ENCODE peak calls at places on chromosome 9, in five cellular contexts. One of them, this sample, is unnamed.

GRCh38 chr9:96040591-96041461 is 165.3 kb downstream of the ERCC6L2 start:
- DNase-seq in tibial nerve: no peak
- DNase-seq in CD4-positive, alpha-beta T cell: no peak
- DNase-seq in omental fat pad: no peak
- DNase-seq in progenitor cell of endocrine pancreas: no peak
- DNase-seq in this sample: no peak

GRCh38 chr9:37926737-37927590 is 23.0 kb upstream of the SLC25A51 start:
- DNase-seq in tibial nerve: no peak
- DNase-seq in CD4-positive, alpha-beta T cell: no peak
- DNase-seq in omental fat pad: no peak
- DNase-seq in progenitor cell of endocrine pancreas: no peak
- DNase-seq in this sample: no peak

GRCh38 chr9:137162505-137163100 is 7.2 kb downstream of the LRRC26 start:
- DNase-seq in tibial nerve: no peak
- DNase-seq in CD4-positive, alpha-beta T cell: no peak
- DNase-seq in omental fat pad: no peak
- DNase-seq in progenitor cell of endocrine pancreas: no peak
- DNase-seq in this sample: no peak

GRCh38 chr9:5838884-5839571 is 6.1 kb upstream of the ERMP1 start:
- DNase-seq in tibial nerve: no peak
- DNase-seq in CD4-positive, alpha-beta T cell: no peak
- DNase-seq in omental fat pad: no peak
- DNase-seq in progenitor cell of endocrine pancreas: no peak
- DNase-seq in this sample: no peak

GRCh38 chr9:95336281-95336680 is 18.8 kb upstream of the FANCC start:
- DNase-seq in tibial nerve: no peak
- DNase-seq in CD4-positive, alpha-beta T cell: no peak
- DNase-seq in omental fat pad: no peak
- DNase-seq in progenitor cell of endocrine pancreas: no peak
- DNase-seq in this sample: no peak

GRCh38 chr9:136023401-136024225 is 62.4 kb upstream of the UBAC1 start:
- DNase-seq in tibial nerve: peak; percentile 64
- DNase-seq in CD4-positive, alpha-beta T cell: no peak
- DNase-seq in omental fat pad: peak; percentile 44
- DNase-seq in progenitor cell of endocrine pancreas: no peak
- DNase-seq in this sample: no peak

GRCh38 chr9:72124947-72125346 is 24.3 kb upstream of the GDA start:
- DNase-seq in tibial nerve: no peak
- DNase-seq in CD4-positive, alpha-beta T cell: no peak
- DNase-seq in omental fat pad: no peak
- DNase-seq in progenitor cell of endocrine pancreas: no peak
- DNase-seq in this sample: no peak

GRCh38 chr9:128103589-128103962 is 24.0 kb downstream of the PTGES2 start:
- DNase-seq in tibial nerve: no peak
- DNase-seq in CD4-positive, alpha-beta T cell: peak; percentile 42
- DNase-seq in omental fat pad: no peak
- DNase-seq in progenitor cell of endocrine pancreas: no peak
- DNase-seq in this sample: peak; percentile 47

GRCh38 chr9:4366649-4367330 is 66.9 kb upstream of the GLIS3 start:
- DNase-seq in tibial nerve: no peak
- DNase-seq in CD4-positive, alpha-beta T cell: no peak
- DNase-seq in omental fat pad: no peak
- DNase-seq in progenitor cell of endocrine pancreas: no peak
- DNase-seq in this sample: peak; percentile 5

GRCh38 chr9:91905958-91906585 is 44.0 kb downstream of the ROR2 start:
- DNase-seq in tibial nerve: peak; percentile 10
- DNase-seq in CD4-positive, alpha-beta T cell: no peak
- DNase-seq in omental fat pad: no peak
- DNase-seq in progenitor cell of endocrine pancreas: no peak
- DNase-seq in this sample: peak; percentile 31

GRCh38 chr9:90642570-90643539 is at the start of gene DIRAS2:
- DNase-seq in tibial nerve: no peak
- DNase-seq in CD4-positive, alpha-beta T cell: no peak
- DNase-seq in omental fat pad: no peak
- DNase-seq in progenitor cell of endocrine pancreas: peak; percentile 64
- DNase-seq in this sample: no peak

GRCh38 chr9:82363666-82364065 is 375.1 kb downstream of the SPATA31D1 start:
- DNase-seq in tibial nerve: no peak
- DNase-seq in CD4-positive, alpha-beta T cell: no peak
- DNase-seq in omental fat pad: no peak
- DNase-seq in progenitor cell of endocrine pancreas: no peak
- DNase-seq in this sample: no peak

DNA sequence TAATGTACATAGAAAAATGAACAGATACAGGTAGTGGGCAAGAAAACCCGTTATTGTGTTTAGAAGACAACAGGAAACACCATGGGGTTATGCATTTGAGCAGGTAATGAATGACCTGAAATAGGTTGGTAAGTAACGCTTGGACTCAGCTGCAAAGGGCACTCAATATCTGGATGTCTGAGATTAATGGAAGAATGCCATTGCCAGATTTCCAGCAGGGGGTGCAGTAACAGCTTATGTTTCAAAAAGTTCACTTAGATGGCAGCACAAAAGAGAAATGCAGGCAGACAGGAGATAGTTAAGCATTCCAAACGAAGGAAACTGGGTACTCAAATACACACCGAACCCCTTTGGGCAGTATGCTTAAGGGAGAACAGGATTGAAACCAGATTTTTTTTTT is 285.5 kb upstream of the VLDLR start:
- DNase-seq in tibial nerve: no peak
- DNase-seq in CD4-positive, alpha-beta T cell: no peak
- DNase-seq in omental fat pad: no peak
- DNase-seq in progenitor cell of endocrine pancreas: no peak
- DNase-seq in this sample: no peak
- TF ChIP-seq CTCF in tibial nerve: no peak
- TF ChIP-seq CTCF in CD4-positive, alpha-beta T cell: no peak
- TF ChIP-seq CTCF in omental fat pad: no peak
- TF ChIP-seq CTCF in progenitor cell of endocrine pancreas: peak; percentile 31
- TF ChIP-seq CTCF in this sample: no peak

GRCh38 chr9:21904776-21905175 is 89.4 kb downstream of the CDKN2A start:
- DNase-seq in tibial nerve: no peak
- DNase-seq in CD4-positive, alpha-beta T cell: no peak
- DNase-seq in omental fat pad: no peak
- DNase-seq in progenitor cell of endocrine pancreas: no peak
- DNase-seq in this sample: no peak
- TF ChIP-seq CTCF in tibial nerve: no peak
- TF ChIP-seq CTCF in CD4-positive, alpha-beta T cell: no peak
- TF ChIP-seq CTCF in omental fat pad: no peak
- TF ChIP-seq CTCF in progenitor cell of endocrine pancreas: no peak
- TF ChIP-seq CTCF in this sample: no peak

GRCh38 chr9:80602291-80602690 is 1030.5 kb downstream of the TLE4 start:
- DNase-seq in tibial nerve: no peak
- DNase-seq in CD4-positive, alpha-beta T cell: no peak
- DNase-seq in omental fat pad: no peak
- DNase-seq in progenitor cell of endocrine pancreas: no peak
- DNase-seq in this sample: no peak

GRCh38 chr9:80605793-80606192 is 1034.0 kb downstream of the TLE4 start:
- DNase-seq in tibial nerve: no peak
- DNase-seq in CD4-positive, alpha-beta T cell: no peak
- DNase-seq in omental fat pad: no peak
- DNase-seq in progenitor cell of endocrine pancreas: no peak
- DNase-seq in this sample: no peak

DNA sequence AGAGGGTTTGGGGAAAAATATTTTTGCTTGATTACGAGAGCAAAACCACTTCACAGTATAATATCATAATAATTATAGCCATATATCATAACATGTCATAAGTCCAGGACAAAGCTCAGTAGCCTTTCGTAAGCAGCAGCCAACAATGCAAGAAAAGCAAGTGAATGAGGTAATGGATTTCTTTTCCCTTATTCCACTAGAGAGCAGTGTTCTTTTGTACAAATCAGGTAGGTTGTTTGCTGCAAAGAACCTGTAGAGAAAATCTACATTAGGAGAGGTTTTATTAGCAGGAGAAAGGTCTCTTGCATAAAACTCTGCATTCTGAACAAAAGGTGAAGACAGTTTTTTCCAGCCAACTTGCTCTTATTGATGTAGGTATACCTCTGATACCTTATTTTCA is 1033.4 kb downstream of the TLE4 start:
- DNase-seq in tibial nerve: no peak
- DNase-seq in CD4-positive, alpha-beta T cell: no peak
- DNase-seq in omental fat pad: no peak
- DNase-seq in progenitor cell of endocrine pancreas: no peak
- DNase-seq in this sample: no peak
- TF ChIP-seq CTCF in tibial nerve: no peak
- TF ChIP-seq CTCF in CD4-positive, alpha-beta T cell: no peak
- TF ChIP-seq CTCF in omental fat pad: no peak
- TF ChIP-seq CTCF in progenitor cell of endocrine pancreas: peak; percentile 64
- TF ChIP-seq CTCF in this sample: no peak

DNA sequence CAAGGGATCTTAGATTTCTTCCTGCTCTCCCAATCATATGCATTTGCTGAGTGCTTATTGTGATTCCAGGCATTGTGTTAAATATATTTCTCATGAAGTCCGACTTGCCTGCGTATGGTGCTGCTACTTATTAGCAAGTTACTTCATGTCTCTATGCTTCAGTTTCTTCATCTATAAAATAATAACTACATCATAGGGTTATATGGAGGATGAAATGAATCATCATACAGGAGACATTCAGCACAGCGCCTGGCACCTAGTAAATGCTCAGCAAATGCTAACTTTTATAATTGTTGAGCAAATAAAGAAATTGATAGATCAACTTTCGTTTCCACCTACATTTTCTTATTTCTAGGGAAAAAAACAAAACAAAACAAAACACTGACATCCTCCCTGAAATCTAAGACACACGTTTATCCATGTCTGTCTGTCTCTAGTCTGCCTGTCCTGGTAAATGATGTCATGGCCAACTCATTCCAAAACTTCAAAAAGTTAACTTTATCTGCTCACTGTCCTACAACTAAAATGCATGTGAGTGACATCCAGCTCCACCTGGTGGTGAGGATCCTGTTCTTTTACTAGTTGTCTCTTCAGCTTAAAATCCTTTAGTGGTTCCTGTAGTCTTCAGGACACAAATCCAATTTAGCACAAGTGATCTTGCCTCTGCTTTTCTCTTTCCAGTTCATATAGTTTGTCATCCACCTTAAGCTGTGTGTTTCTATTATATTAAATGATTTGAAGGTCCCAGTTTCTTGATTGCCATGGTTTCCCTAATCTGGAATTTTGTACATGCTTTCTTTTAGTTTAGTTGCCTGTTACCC is 27.7 kb downstream of the PPP3R2 start:
- DNase-seq in tibial nerve: no peak
- DNase-seq in CD4-positive, alpha-beta T cell: peak; percentile 15
- DNase-seq in omental fat pad: no peak
- DNase-seq in progenitor cell of endocrine pancreas: no peak
- DNase-seq in this sample: peak; percentile 38
- TF ChIP-seq CTCF in tibial nerve: no peak
- TF ChIP-seq CTCF in CD4-positive, alpha-beta T cell: peak; percentile 60
- TF ChIP-seq CTCF in omental fat pad: no peak
- TF ChIP-seq CTCF in progenitor cell of endocrine pancreas: peak; percentile 51
- TF ChIP-seq CTCF in this sample: peak; percentile 46

DNA sequence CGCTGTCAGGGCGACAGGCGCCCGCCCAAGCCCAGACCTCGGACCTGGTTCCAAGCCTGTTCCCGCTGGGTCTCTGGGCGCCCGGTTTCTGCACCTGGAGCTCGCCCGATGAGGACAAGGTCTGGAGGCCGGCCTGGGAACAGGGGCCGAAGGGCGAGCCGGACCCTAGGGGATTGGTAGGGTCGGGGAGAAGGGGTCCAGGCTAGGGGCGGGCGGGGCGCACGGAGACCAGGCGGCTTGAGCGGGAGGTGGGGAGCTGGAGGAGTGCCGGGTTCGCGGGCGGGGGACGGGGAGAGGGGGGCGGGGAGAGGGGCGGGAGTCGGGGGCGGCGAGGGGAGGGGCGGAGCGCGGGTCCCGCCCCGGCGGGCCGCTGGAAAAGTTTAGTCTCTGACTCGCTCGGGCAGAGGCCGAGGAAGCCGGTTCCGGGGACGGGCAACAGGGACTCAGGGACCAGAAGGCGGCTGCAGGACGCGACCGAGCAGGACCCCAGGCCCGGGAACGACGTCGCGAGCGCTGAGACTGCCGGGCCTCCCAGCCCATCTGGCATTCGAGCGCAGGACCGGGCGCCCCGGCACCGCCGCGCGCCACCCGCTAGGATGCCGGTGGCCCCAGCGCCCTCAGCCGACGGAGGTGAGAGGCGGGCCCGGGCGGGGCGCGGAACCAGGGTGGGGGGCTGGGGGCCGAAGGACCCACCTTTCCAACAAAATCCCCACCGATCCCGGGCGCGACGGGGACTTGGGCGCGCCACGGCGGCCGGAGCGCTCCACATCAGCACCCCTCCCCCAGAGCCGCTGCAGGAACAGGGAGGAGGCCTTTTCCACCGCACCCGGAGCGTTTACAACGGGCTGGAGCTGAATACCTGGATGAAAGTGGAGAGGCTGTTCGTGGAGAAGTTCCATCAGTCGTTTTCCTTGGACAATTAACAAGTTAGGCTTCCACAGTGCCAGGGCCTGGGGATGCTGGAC is at the start of gene S1PR3:
- DNase-seq in tibial nerve: peak; percentile 29
- DNase-seq in CD4-positive, alpha-beta T cell: no peak
- DNase-seq in omental fat pad: no peak
- DNase-seq in progenitor cell of endocrine pancreas: peak; percentile 41
- DNase-seq in this sample: no peak
- TF ChIP-seq CTCF in tibial nerve: no peak
- TF ChIP-seq CTCF in CD4-positive, alpha-beta T cell: no peak
- TF ChIP-seq CTCF in omental fat pad: no peak
- TF ChIP-seq CTCF in progenitor cell of endocrine pancreas: peak; percentile 37
- TF ChIP-seq CTCF in this sample: no peak

DNA sequence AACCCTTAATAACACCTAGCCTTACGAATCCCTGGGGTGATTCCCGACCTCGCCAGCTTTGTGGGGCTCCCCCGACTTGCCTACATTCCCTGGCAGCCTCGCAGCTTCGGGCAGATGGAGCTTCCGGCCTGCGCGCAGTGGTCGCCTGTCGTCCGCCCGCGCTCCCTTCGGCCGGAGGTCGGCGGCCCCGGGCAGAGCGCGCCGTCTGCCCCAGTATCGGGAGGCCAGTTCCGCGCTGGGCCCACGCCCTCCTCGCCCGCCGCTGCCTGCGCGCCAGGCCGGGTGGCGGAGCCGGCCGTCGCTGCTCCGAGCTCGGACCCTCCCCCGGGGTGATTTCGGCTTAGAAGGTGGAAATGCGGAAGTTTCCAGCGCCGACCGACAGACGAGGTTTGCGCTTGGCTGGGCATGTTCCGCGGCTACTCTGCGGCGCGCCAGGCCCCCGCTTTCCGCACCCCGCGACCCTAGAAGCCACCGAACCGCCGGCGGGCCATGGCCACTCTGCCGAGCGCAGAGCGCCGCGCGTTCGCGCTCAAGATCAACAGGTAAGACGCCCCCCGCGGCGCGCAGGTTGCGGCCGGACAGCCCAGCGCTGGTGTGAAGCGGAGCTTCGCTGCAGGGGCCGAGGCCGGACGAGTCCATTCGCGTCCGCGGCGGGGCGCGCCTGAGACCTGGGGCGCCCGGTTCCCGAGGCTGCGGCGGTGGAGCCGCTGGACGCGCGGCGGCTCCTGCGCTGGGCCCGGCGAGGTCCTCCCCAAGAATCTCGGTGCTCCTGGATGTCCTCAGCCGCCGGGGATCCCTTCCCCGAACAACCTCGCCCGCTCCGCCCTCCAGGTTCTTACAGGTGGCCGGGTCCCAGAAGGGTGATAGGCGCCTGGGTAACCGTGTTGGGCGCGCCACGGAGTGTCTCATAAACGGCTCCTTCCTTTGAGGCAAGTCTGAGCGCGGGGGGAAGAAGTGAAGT is at the start of gene DOCK8:
- DNase-seq in tibial nerve: peak; percentile 16
- DNase-seq in CD4-positive, alpha-beta T cell: peak; percentile 25
- DNase-seq in omental fat pad: no peak
- DNase-seq in progenitor cell of endocrine pancreas: peak; percentile 76
- DNase-seq in this sample: peak; percentile 51
- TF ChIP-seq CTCF in tibial nerve: peak; percentile 23
- TF ChIP-seq CTCF in CD4-positive, alpha-beta T cell: peak; percentile 20
- TF ChIP-seq CTCF in omental fat pad: no peak
- TF ChIP-seq CTCF in progenitor cell of endocrine pancreas: peak; percentile 58
- TF ChIP-seq CTCF in this sample: no peak

This sample was measured in CD8-positive, alpha-beta T cell.